ENCODE peak calls at places on chromosome 21, in seven cellular contexts. Q, O, N, S, Y, B and X are unnamed samples.

GRCh38 chr21:44454747-44455523 is at the start of gene LRRC3:
- DNase-seq in O (peak), B (peak), Y (peak), Q (peak), N (peak), S (peak), X (peak)

GRCh38 chr21:39077816-39078215 is 105.4 kb downstream of the PSMG1 start:
- DNase-seq in S (no peak), B (no peak), Y (no peak), Q (no peak), N (no peak), O (no peak), X (no peak)

GRCh38 chr21:43585924-43586411 is 73.3 kb downstream of the HSF2BP start:
- DNase-seq in N (peak), O (peak), Q (peak), Y (no peak), B (peak), S (peak), X (no peak)

GRCh38 chr21:35963920-35964451 is 96.3 kb downstream of the SETD4 start:
- DNase-seq in O (peak), Q (peak), S (no peak), B (no peak), N (no peak), Y (no peak), X (no peak)

GRCh38 chr21:41932576-41933258 is 21.1 kb downstream of the C2CD2 start:
- DNase-seq in O (peak), S (peak), Q (no peak), N (peak), B (peak), Y (no peak), X (peak)

GRCh38 chr21:26194811-26195251 is 24.3 kb upstream of the APP start:
- DNase-seq in Q (no peak), N (no peak), B (no peak), S (no peak), Y (no peak), O (no peak), X (no peak)

GRCh38 chr21:24023936-24024335 is 1583.3 kb downstream of the MRPL39 start:
- DNase-seq in B (no peak), N (no peak), O (no peak), S (no peak), Y (no peak), Q (no peak), X (peak)

GRCh38 chr21:30240661-30241060 is 24.8 kb upstream of the CLDN8 start:
- DNase-seq in S (no peak), Q (no peak), Y (no peak), O (no peak), N (no peak), B (no peak), X (no peak)

GRCh38 chr21:39078322-39079065 is 104.8 kb downstream of the PSMG1 start:
- DNase-seq in B (no peak), Q (no peak), Y (no peak), N (no peak), O (no peak), S (no peak), X (no peak)

GRCh38 chr21:29219165-29219770 is 79.5 kb upstream of the BACH1 start:
- DNase-seq in S (no peak), Q (no peak), N (no peak), O (peak), Y (no peak), B (no peak), X (no peak)

GRCh38 chr21:25561668-25562641 is 45.3 kb downstream of the MRPL39 start:
- DNase-seq in O (peak), Q (peak), B (no peak), Y (peak), N (peak), S (peak), X (peak)

GRCh38 chr21:42763578-42764442 is 110.4 kb downstream of the PDE9A start:
- DNase-seq in Q (no peak), S (no peak), O (no peak), Y (no peak), B (no peak), N (no peak), X (no peak)

GRCh38 chr21:39073717-39074116 is 109.5 kb downstream of the PSMG1 start:
- DNase-seq in Q (no peak), B (no peak), O (no peak), N (no peak), S (no peak), Y (no peak), X (no peak)

GRCh38 chr21:43733529-43734071 is 14.7 kb downstream of the PDXK start:
- DNase-seq in B (no peak), N (no peak), Q (no peak), O (peak), Y (peak), S (peak), X (no peak)

GRCh38 chr21:21000576-21001175 is 2.5 kb downstream of the NCAM2 start:
- DNase-seq in Q (no peak), N (no peak), S (no peak), O (no peak), Y (no peak), B (no peak), X (no peak)

GRCh38 chr21:20998886-20999285 is 677 bp downstream of the NCAM2 start:
- DNase-seq in B (no peak), Y (no peak), Q (no peak), S (no peak), O (no peak), N (no peak), X (no peak)

GRCh38 chr21:20997633-20998455 is at the start of gene NCAM2:
- DNase-seq in Y (peak), S (peak), Q (peak), O (peak), N (peak), B (no peak), X (peak)

GRCh38 chr21:20998456-20998789 is 214 bp downstream of the NCAM2 start:
- DNase-seq in N (no peak), Q (no peak), O (no peak), S (peak), B (no peak), Y (no peak), X (no peak)

GRCh38 chr21:20999567-21000169 is 1.5 kb downstream of the NCAM2 start:
- DNase-seq in B (no peak), S (peak), N (peak), Y (no peak), Q (peak), O (peak), X (peak)
- H3K4me3 ChIP-seq in B (no peak), S (no peak), N (peak), Y (no peak), Q (no peak), O (peak), X (peak)

DNA sequence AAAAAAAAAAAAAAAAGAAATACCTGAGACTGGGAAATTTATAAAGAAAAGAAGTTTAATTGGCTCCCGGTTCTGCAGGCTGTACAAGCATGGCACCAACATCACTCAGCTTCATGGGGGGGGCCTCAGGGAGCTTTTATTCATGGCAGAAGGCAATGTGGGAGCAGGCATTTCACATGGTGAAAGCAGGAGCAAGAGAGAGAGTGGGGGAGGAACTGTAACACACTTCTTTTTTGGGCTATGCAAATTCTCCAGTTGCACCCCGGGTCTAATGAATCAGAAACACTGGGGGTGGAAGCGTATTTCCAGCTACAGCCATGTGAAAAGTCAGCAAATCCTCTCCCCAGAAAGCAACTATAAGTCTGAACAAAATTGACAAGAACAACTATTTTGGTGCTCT is 11.8 kb upstream of the SOD1 start:
- DNase-seq in Y (no peak), N (no peak), B (no peak), O (no peak), S (no peak), Q (no peak), X (no peak)
- H3K4me3 ChIP-seq in Y (no peak), N (no peak), B (no peak), O (no peak), S (no peak), Q (no peak), X (no peak)

GRCh38 chr21:37917612-37918011 is 1.4 kb upstream of the KCNJ6 start:
- DNase-seq in N (no peak), Q (no peak), Y (no peak), O (peak), B (no peak), S (peak), X (no peak)

GRCh38 chr21:37916795-37917142 is 512 bp upstream of the KCNJ6 start:
- DNase-seq in O (peak), Q (peak), Y (no peak), N (peak), S (no peak), B (no peak), X (peak)

GRCh38 chr21:37914211-37914900 is 1.9 kb downstream of the KCNJ6 start:
- DNase-seq in B (no peak), O (peak), Q (peak), Y (no peak), S (no peak), N (peak), X (peak)

GRCh38 chr21:37915941-37916794 is at the start of gene KCNJ6:
- DNase-seq in Y (no peak), Q (peak), N (peak), B (no peak), S (no peak), O (peak), X (peak)

GRCh38 chr21:37915516-37915915 is 741 bp downstream of the KCNJ6 start:
- DNase-seq in Q (peak), N (peak), Y (no peak), B (no peak), O (no peak), S (no peak), X (peak)
- H3K4me3 ChIP-seq in Q (peak), N (peak), Y (no peak), B (no peak), O (no peak), S (no peak), X (no peak)

DNA sequence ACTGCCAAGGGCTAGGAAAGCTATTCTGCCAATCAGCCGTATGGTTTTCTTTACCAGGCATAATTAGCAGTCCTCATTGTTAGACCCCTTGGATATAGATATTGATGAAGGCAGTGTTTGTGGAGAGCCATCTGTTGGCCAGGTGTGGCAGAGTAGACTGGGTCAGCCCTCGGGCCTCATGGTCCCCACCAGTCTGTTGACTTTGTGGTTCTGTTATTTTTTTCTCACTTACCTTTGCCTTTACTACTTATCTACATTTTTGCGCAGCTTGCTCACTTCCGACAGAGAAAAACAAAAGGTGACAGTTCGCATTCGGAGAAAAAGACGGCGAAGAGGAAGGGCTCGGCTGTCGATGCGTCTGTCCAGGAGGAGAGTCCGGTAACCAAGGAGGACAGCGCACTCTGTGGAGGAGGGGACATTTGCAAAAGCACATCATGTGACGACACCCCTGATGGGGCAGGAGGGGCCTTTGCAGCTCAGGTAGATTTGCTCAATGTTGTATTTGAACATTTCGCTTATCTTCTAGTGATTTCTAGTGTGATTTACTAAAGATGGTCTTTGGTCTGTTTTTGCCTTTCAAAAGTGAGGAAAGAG is 2.3 kb downstream of the PCNT start:
- DNase-seq in S (no peak), Q (no peak), B (no peak), O (no peak), N (no peak), Y (no peak), X (no peak)
- H3K4me3 ChIP-seq in S (no peak), Q (peak), B (no peak), O (no peak), N (peak), Y (no peak), X (peak)

DNA sequence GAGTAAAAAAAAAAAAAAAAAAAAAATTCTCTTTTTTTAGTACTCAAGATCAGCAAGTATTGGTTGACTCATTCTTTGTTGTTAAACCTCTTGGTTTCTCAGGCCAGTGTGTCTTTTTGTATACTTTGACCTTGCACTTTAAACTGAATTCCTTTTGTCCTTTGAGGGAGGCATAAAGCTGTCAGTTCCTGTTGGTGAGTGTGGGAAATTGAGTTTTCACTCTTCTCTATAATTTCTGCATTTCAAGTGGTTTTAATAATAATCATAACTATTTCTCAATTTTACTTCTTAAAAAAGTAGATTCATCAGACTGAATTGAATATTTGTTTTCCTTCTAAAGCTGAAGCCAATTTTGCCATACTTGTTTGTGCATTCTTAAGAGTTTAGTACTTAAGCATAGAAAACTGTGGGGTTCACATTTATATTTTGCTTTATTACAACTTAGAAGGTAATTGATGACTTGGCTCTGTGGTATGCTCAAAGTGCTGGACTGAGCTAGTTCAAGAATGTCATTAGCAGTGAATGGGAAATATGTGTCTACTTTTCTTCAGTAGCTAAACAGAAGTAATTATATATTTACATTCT is 43.4 kb downstream of the ITSN1 start:
- DNase-seq in N (no peak), S (peak), Q (no peak), B (no peak), O (peak), Y (no peak), X (no peak)
- H3K4me3 ChIP-seq in N (no peak), S (no peak), Q (no peak), B (no peak), O (no peak), Y (no peak), X (no peak)

GRCh38 chr21:34883501-34884271 is 165.4 kb downstream of the RUNX1 start:
- DNase-seq in Q (no peak), Y (no peak), O (no peak), S (peak), B (no peak), N (no peak), X (no peak)

GRCh38 chr21:34885125-34885524 is 164.0 kb downstream of the RUNX1 start:
- DNase-seq in N (no peak), Q (peak), Y (no peak), S (no peak), O (no peak), B (no peak), X (no peak)

GRCh38 chr21:34885636-34886553 is 163.2 kb downstream of the RUNX1 start:
- DNase-seq in Q (peak), O (no peak), Y (no peak), N (peak), S (no peak), B (no peak), X (no peak)

GRCh38 chr21:34882719-34883131 is 166.4 kb downstream of the RUNX1 start:
- DNase-seq in Q (no peak), S (peak), N (no peak), O (no peak), B (no peak), Y (no peak), X (no peak)

GRCh38 chr21:34884346-34884929 is 164.7 kb downstream of the RUNX1 start:
- DNase-seq in B (no peak), S (no peak), N (no peak), Y (no peak), O (no peak), Q (no peak), X (no peak)
- H3K4me3 ChIP-seq in B (no peak), S (peak), N (peak), Y (no peak), O (peak), Q (no peak), X (peak)